ENCODE peak calls at places on chromosomes 1 and 21, in nine cellular contexts. I is SK-N-SH; Y is mesenteric fat pad; D is iris pigment epithelial cell; C is NCI-H1417; F is substantia nigra; M is activated naive CD4-positive, alpha-beta T cell treated with Interleukin-2 at 50 U/mL for 16 hours; N is DMS79; T is esophagus squamous epithelium. K is an unnamed sample.

GRCh38 chr1:9293512-9294439 is 1.1 kb downstream of the SPSB1 start:
- DNase-seq in T (no peak), Y (no peak), F (peak), M (peak), N (no peak), D (peak), I (peak), C (peak), K (peak)

GRCh38 chr1:40036574-40036973 is 4.0 kb upstream of the CAP1 start:
- DNase-seq in C (no peak), I (peak), Y (no peak), F (peak), M (no peak), N (no peak), T (no peak), D (peak), K (peak)

GRCh38 chr1:234704106-234704887 is 94.3 kb upstream of the IRF2BP2 start:
- DNase-seq in T (no peak), D (no peak), C (no peak), I (no peak), N (no peak), Y (peak), F (no peak), M (no peak), K (no peak)

GRCh38 chr1:237959838-237960237 is 69.1 kb upstream of the ZP4 start:
- DNase-seq in D (no peak), N (no peak), C (no peak), F (no peak), M (no peak), T (no peak), I (no peak), Y (no peak), K (no peak)

GRCh38 chr1:38716229-38716628 is 143.3 kb downstream of the RRAGC start:
- DNase-seq in N (no peak), T (no peak), F (no peak), M (no peak), C (no peak), I (no peak), D (no peak), Y (no peak), K (no peak)

GRCh38 chr1:162856260-162856659 is 4.7 kb downstream of the CCDC190 start:
- DNase-seq in T (no peak), D (peak), I (no peak), N (no peak), F (no peak), M (no peak), Y (no peak), C (no peak), K (peak)

GRCh38 chr21:39384674-39385298 is 35.9 kb upstream of the HMGN1 start:
- DNase-seq in N (no peak), I (no peak), F (no peak), Y (no peak), M (no peak), T (no peak), D (peak), C (no peak), K (peak)

GRCh38 chr1:230074270-230074669 is 7.2 kb downstream of the GALNT2 start:
- DNase-seq in I (no peak), N (no peak), T (no peak), M (no peak), C (no peak), Y (peak), F (no peak), D (no peak), K (no peak)

GRCh38 chr1:8797230-8797629 is 20.2 kb downstream of the RERE start:
- DNase-seq in D (peak), C (no peak), Y (no peak), M (no peak), N (no peak), F (no peak), T (no peak), I (no peak), K (no peak)

GRCh38 chr1:109040627-109041613 is 982 bp downstream of the WDR47 start:
- DNase-seq in Y (peak), T (no peak), I (peak), F (peak), C (peak), D (peak), M (peak), N (no peak), K (peak)